ENCODE peak calls at places on chromosomes 4 and X, in nine cellular contexts. I is AG04450; B is CD8-positive, alpha-beta T cell; X is esophagus muscularis mucosa; G is RWPE1; Y is tibial nerve; J is IMR-90; Z is left ventricle myocardium inferior; M is fibroblast of lung. K is an unnamed sample.

GRCh38 chr4:129223955-129224354 is 128.0 kb downstream of the C4orf33 start:
- DNase-seq in B (no peak), J (no peak), Y (no peak), X (no peak), I (no peak), Z (no peak), M (no peak), G (no peak), K (no peak)

GRCh38 chr4:88005086-88005485 is 2.3 kb upstream of the PKD2 start:
- DNase-seq in Y (no peak), I (no peak), X (no peak), J (peak; percentile 31), Z (no peak), G (no peak), M (peak; percentile 38), B (no peak), K (peak; percentile 57)

GRCh38 chr4:3320361-3321023 is 27.7 kb downstream of the RGS12 start:
- DNase-seq in B (no peak), Y (no peak), Z (peak; percentile 37), I (no peak), X (no peak), G (no peak), J (no peak), M (no peak), K (peak; percentile 91)

GRCh38 chr4:84847978-84848377 is 118.5 kb downstream of the WDFY3 start:
- DNase-seq in M (no peak), Y (no peak), Z (no peak), B (no peak), J (no peak), G (no peak), X (no peak), I (no peak), K (no peak)

GRCh38 chrX:124086411-124086810 is 124.9 kb downstream of the STAG2 start:
- DNase-seq in Y (no peak), X (no peak), M (no peak), Z (no peak), B (peak; percentile 5), G (no peak), I (no peak), J (no peak), K (no peak)

GRCh38 chrX:37926700-37927099 is 79.3 kb upstream of the DYNLT3 start:
- DNase-seq in Z (no peak), B (no peak), M (peak; percentile 37), X (no peak), Y (no peak), G (peak; percentile 8), I (no peak), J (peak; percentile 41), K (no peak)

GRCh38 chr4:26141916-26142638 is 178.7 kb upstream of the RBPJ start:
- DNase-seq in B (no peak), G (no peak), J (peak; percentile 83), X (no peak), I (peak; percentile 65), M (peak; percentile 28), Z (peak; percentile 38), Y (peak; percentile 25), K (peak; percentile 62)

GRCh38 chrX:2654436-2655340 is 36.4 kb upstream of the CD99 start:
- DNase-seq in B (no peak), J (no peak), M (no peak), I (no peak), Y (no peak), Z (no peak), G (no peak), X (no peak), K (no peak)

GRCh38 chrX:11968991-11969390 is 169.3 kb upstream of the FRMPD4 start:
- DNase-seq in G (no peak), Y (no peak), B (no peak), Z (no peak), I (no peak), J (peak; percentile 30), X (no peak), M (no peak), K (no peak)

GRCh38 chr4:101987623-101988243 is 197.2 kb downstream of the BANK1 start:
- DNase-seq in G (no peak), M (no peak), Z (no peak), Y (no peak), X (no peak), J (no peak), B (no peak), I (no peak), K (no peak)

GRCh38 chr4:3945511-3946290 is 179.5 kb downstream of the ADRA2C start:
- DNase-seq in B (no peak), J (no peak), G (no peak), I (no peak), Y (no peak), X (no peak), Z (no peak), M (no peak), K (no peak)

GRCh38 chrX:39764441-39764914 is 333.3 kb downstream of the BCOR start:
- DNase-seq in J (peak; percentile 34), X (no peak), Y (no peak), B (no peak), I (no peak), Z (no peak), M (peak; percentile 42), G (no peak), K (no peak)

GRCh38 chr4:80710748-80711451 is 319.6 kb upstream of the BMP3 start:
- DNase-seq in J (no peak), X (no peak), Y (no peak), I (no peak), Z (no peak), G (no peak), M (no peak), B (no peak), K (no peak)

GRCh38 chrX:145549476-145549875 is 268.2 kb upstream of the SLITRK2 start:
- DNase-seq in Z (no peak), J (no peak), Y (no peak), G (no peak), B (no peak), M (no peak), I (no peak), X (no peak), K (no peak)

GRCh38 chrX:2696698-2697215 is 5.7 kb downstream of the CD99 start:
- DNase-seq in M (peak; percentile 91), J (peak; percentile 90), Y (no peak), B (peak; percentile 42), G (peak; percentile 66), X (no peak), Z (no peak), I (peak; percentile 60), K (no peak)

GRCh38 chrX:40615976-40616375 is 7.3 kb upstream of the MPC1L start:
- DNase-seq in G (no peak), J (no peak), M (no peak), I (no peak), X (no peak), Y (no peak), B (no peak), Z (no peak), K (no peak)

GRCh38 chr4:7971881-7972500 is 32.3 kb upstream of the AFAP1 start:
- DNase-seq in I (no peak), Y (no peak), J (no peak), G (no peak), B (no peak), X (no peak), M (no peak), Z (no peak), K (no peak)
- H3K27ac ChIP-seq in I (no peak overlapping the region), Y (peak overlapping the region; percentile 8), J (no peak overlapping the region), G (peak overlapping the region; percentile 80), B (peak overlapping the region; percentile 27), X (peak overlapping the region; percentile 79), M (no peak overlapping the region), Z (no peak overlapping the region), K (no peak overlapping the region)

GRCh38 chr4:152399246-152399645 is 136.6 kb downstream of the FBXW7 start:
- DNase-seq in B (no peak), X (no peak), Z (no peak), M (no peak), I (no peak), J (no peak), Y (no peak), G (no peak), K (no peak)

GRCh38 chr4:152398060-152398459 is 137.8 kb downstream of the FBXW7 start:
- DNase-seq in Y (no peak), X (no peak), M (peak; percentile 12), G (peak; percentile 12), Z (no peak), B (no peak), J (peak; percentile 29), I (no peak), K (no peak)

GRCh38 chr4:152401424-152401823 is 134.5 kb downstream of the FBXW7 start:
- DNase-seq in B (no peak), I (no peak), Y (no peak), Z (no peak), G (no peak), X (no peak), J (no peak), M (no peak), K (no peak)
- TF ChIP-seq CTCF in B (no peak), I (peak; percentile 3), Y (no peak), Z (no peak), G (no peak), X (no peak), J (no peak), M (no peak), K (no peak)

DNA sequence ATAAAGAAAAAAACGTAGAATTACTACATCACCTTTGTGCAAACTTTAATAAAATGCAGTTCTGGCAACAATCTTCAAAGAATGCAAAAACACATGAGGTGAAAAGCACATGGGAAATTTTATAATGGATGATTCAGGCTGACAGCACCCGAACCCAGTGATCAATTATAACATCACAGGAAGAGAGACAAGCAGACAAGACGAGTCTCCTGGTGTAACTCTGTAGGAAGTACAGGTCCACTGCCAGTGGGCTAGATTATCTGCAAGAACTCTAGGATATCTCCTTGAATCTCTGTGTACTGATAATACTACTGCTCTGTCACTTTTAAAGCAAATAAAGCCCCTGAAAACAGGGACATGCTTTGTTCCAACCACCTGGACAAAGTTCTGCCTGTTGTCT is 58.9 kb upstream of the NXF3 start:
- DNase-seq in I (no peak), M (no peak), G (no peak), B (no peak), Y (no peak), Z (no peak), X (no peak), J (no peak), K (no peak)
- H3K27ac ChIP-seq in I (no peak overlapping the region), M (no peak overlapping the region), G (peak overlapping the region; percentile 49), B (no peak overlapping the region), Y (peak overlapping the region; percentile 63), Z (no peak overlapping the region), X (no peak overlapping the region), J (no peak overlapping the region), K (no peak overlapping the region)

GRCh38 chr4:47942420-47942819 is 28.0 kb upstream of the NFXL1 start:
- DNase-seq in G (no peak), X (no peak), Z (no peak), B (no peak), I (no peak), Y (no peak), M (no peak), J (no peak), K (no peak)

DNA sequence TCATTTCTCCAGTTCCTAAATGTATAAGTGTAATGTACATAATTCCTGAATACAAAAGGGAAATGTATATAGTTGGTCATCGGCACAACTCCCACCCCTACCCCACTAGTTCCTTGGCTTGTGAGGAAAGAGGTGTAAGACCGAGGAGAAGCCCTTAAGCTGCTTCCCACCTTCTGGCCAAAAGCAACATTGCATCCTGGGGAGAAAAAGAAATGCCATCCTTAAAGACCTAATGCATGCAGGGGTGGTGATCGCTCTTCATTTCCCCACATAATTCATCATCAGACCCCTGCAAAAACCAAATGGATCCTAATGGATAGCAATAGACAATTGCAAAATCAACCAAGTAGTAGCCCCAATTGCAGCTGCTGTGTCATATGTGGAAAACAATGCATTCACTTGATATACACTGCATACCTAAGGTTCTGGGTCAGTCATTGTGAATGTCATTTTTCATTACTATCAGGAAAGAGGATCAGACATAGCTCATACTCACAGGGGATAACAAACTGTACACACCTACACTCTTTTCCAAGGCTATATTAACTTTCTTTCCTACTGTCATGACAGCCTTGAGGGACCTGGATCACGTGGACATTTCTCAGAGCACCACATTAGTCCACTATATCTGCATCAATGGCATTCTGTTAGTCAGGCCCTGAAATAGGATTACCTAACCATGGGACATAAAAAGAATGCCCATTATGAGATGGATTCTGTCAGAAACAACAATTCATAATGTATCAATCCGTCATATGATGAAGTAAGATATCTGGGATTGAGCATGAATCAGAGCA is 31.7 kb upstream of the NFXL1 start:
- DNase-seq in B (no peak), Y (no peak), J (no peak), G (no peak), X (no peak), M (no peak), I (no peak), Z (no peak), K (no peak)
- TF ChIP-seq CTCF in B (no peak), Y (no peak), J (no peak), G (no peak), X (no peak), M (no peak), I (peak; percentile 16), Z (no peak), K (no peak)

K was measured in psoas muscle.